ENCODE peak calls at places on chromosomes 3 and 15, in five cellular contexts. X, J, P, S and M are unnamed samples. For H3K4me1, the result is how much of the 10 kb centered on the place peaks cover.

GRCh38 chr3:25567390-25567789 is 97.3 kb downstream of the TOP2B start:
- DNase-seq in X (no peak), J (no peak), P (no peak), S (no peak), M (no peak)

GRCh38 chr3:87313641-87314040 is 37.3 kb upstream of the POU1F1 start:
- DNase-seq in X (no peak), J (no peak), P (no peak), S (no peak), M (no peak)

GRCh38 chr3:150232992-150233451 is 175.1 kb upstream of the TSC22D2 start:
- DNase-seq in X (peak), J (no peak), P (peak), S (no peak), M (no peak)

GRCh38 chr15:65917407-65917756 is 48.1 kb downstream of the RAB11A start:
- DNase-seq in X (no peak), J (no peak), P (no peak), S (no peak), M (no peak)

GRCh38 chr3:66854752-66855151 is 143.4 kb upstream of the KBTBD8 start:
- DNase-seq in X (no peak), J (peak), P (no peak), S (no peak), M (no peak)

GRCh38 chr3:36969540-36970432 is 23.1 kb downstream of the EPM2AIP1 start:
- DNase-seq in X (peak), J (peak), P (no peak), S (peak), M (peak)

GRCh38 chr15:75508741-75509532 is 57.4 kb upstream of the SIN3A start:
- DNase-seq in X (no peak), J (no peak), P (no peak), S (peak), M (peak)

GRCh38 chr15:29638781-29639180 is 183.5 kb downstream of the TJP1 start:
- DNase-seq in X (no peak), J (no peak), P (no peak), S (no peak), M (no peak)

GRCh38 chr15:35595656-35596055 is 49.7 kb upstream of the DPH6 start:
- DNase-seq in X (no peak), J (no peak), P (no peak), S (no peak), M (no peak)

GRCh38 chr3:16508591-16508995 is 4.9 kb downstream of the RFTN1 start:
- DNase-seq in X (no peak), J (no peak), P (no peak), S (no peak), M (no peak)

GRCh38 chr3:150928234-150928633 is 23.0 kb upstream of the MINDY4B start:
- DNase-seq in X (no peak), J (no peak), P (no peak), S (no peak), M (no peak)

GRCh38 chr15:70054884-70055387 is 42.8 kb downstream of the TLE3 start:
- DNase-seq in X (no peak), J (no peak), P (no peak), S (no peak), M (no peak)

GRCh38 chr3:40741729-40742128 is 217.0 kb downstream of the ZNF621 start:
- DNase-seq in X (peak), J (peak), P (no peak), S (no peak), M (no peak)

GRCh38 chr3:29409409-29409808 is 128.5 kb downstream of the RBMS3 start:
- DNase-seq in X (no peak), J (no peak), P (no peak), S (no peak), M (no peak)

GRCh38 chr3:43146599-43146998 is 40.7 kb upstream of the POMGNT2 start:
- DNase-seq in X (no peak), J (no peak), P (no peak), S (no peak), M (no peak)

GRCh38 chr3:149393355-149394165 is 16.1 kb upstream of the TM4SF1 start:
- DNase-seq in X (peak), J (peak), P (peak), S (no peak), M (no peak)

GRCh38 chr3:4196748-4197147 is 106.4 kb upstream of the SETMAR start:
- DNase-seq in X (no peak), J (no peak), P (no peak), S (no peak), M (no peak)

GRCh38 chr15:96360581-96361308 is 30.2 kb downstream of the NR2F2 start:
- DNase-seq in X (no peak), J (peak), P (no peak), S (no peak), M (no peak)
- H3K4me3 ChIP-seq in X (peak), J (peak), P (peak), S (no peak), M (no peak)

GRCh38 chr3:82085356-82085755 is 323.9 kb upstream of the GBE1 start:
- DNase-seq in X (no peak), J (no peak), P (no peak), S (no peak), M (no peak)

GRCh38 chr3:82082796-82083195 is 321.4 kb upstream of the GBE1 start:
- DNase-seq in X (no peak), J (no peak), P (no peak), S (no peak), M (no peak)

GRCh38 chr3:82078246-82078645 is 316.8 kb upstream of the GBE1 start:
- DNase-seq in X (no peak), J (no peak), P (no peak), S (no peak), M (no peak)

GRCh38 chr3:82080792-82081191 is 319.3 kb upstream of the GBE1 start:
- DNase-seq in X (no peak), J (no peak), P (no peak), S (no peak), M (no peak)

GRCh38 chr3:82080261-82080660 is 318.8 kb upstream of the GBE1 start:
- DNase-seq in X (no peak), J (no peak), P (no peak), S (no peak), M (no peak)
- H3K4me1 ChIP-seq in X (under half), J (under half), P (under half), S (under half), M (under half)

DNA sequence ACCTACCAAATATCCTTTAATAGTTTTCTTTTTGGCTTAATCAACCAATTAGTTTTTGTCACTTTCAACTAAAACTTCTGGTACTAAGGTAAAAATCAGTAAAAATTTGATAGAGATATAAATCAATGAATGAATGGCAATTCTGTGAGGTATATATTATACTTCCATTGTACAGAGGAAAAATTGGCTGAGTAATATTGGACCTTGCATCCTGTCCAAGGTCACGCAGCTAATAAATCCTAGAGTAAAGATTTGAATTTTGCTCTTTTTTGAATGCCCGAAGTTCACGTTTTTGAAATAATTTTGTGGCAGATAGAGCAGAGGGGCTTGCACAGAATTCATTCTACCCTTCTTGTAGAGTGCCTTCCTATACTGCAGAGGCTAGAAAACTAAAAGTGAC is 81.1 kb upstream of the ZNF280D start:
- DNase-seq in X (no peak), J (no peak), P (no peak), S (no peak), M (no peak)
- H3K27ac ChIP-seq in X (peak), J (no peak), P (no peak), S (no peak), M (no peak)

GRCh38 chr15:61818801-61819200 is 241.4 kb downstream of the VPS13C start:
- DNase-seq in X (no peak), J (no peak), P (no peak), S (no peak), M (no peak)
- H3K4me3 ChIP-seq in X (no peak), J (no peak), P (no peak), S (no peak), M (no peak)

GRCh38 chr3:14414841-14415464 is 12.5 kb downstream of the SLC6A6 start:
- DNase-seq in X (no peak), J (no peak), P (no peak), S (no peak), M (no peak)
- H3K4me1 ChIP-seq in X (under half), J (under half), P (half or more), S (under half), M (under half)

GRCh38 chr3:18445421-18446066 is 20.4 kb upstream of the SATB1 start:
- DNase-seq in X (no peak), J (peak), P (peak), S (peak), M (peak)
- H3K27ac ChIP-seq in X (no peak), J (no peak), P (no peak), S (peak), M (peak)

GRCh38 chr3:58464875-58465274 is 27.0 kb upstream of the KCTD6 start:
- DNase-seq in X (no peak), J (no peak), P (no peak), S (no peak), M (no peak)

GRCh38 chr3:58463942-58464271 is 28.0 kb upstream of the KCTD6 start:
- DNase-seq in X (no peak), J (no peak), P (no peak), S (no peak), M (no peak)

GRCh38 chr3:58466899-58467563 is 24.9 kb upstream of the KCTD6 start:
- DNase-seq in X (no peak), J (no peak), P (no peak), S (no peak), M (no peak)

GRCh38 chr3:58462829-58463180 is 29.1 kb upstream of the KCTD6 start:
- DNase-seq in X (no peak), J (peak), P (no peak), S (no peak), M (no peak)

GRCh38 chr3:58463181-58463941 is 28.5 kb upstream of the KCTD6 start:
- DNase-seq in X (peak), J (peak), P (peak), S (peak), M (peak)
- H3K4me3 ChIP-seq in X (peak), J (no peak), P (peak), S (peak), M (no peak)

DNA sequence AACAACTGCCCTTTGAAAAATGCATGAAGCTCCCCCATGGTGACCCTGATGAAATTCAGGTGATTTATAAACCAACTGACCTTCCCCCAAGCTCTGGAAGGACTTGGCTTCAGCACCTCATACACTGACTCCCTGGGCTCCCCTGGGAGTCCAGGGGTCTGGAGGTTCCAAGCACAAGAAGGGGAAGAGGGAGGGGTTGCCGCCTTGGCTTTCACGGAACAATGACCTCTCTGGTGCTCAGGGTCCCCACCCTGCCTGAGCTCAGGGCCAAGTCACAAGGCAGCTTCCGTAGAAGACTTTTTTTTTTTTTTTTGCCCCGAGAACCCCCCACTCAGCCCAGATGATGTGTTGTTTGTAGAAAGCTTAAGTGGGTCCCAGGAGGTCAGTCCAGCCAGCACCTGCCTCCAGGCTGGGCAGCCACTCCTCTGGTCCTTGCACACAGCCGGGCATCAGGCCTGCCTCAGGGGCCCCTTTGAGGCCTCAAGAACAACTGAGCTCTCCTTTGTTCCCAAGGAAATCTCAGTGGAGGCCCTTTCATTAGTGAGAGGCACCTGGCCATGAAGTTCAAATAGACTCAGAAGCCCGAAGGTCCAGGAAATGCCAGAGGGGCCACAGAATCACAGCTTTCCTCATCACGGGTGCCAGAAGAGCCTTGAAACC is 14.0 kb upstream of the ALAS1 start:
- DNase-seq in X (peak), J (no peak), P (peak), S (no peak), M (no peak)
- H3K4me1 ChIP-seq in X (under half), J (under half), P (under half), S (under half), M (under half)